ENCODE peak calls at places on chromosomes 7 and 10, in eight cellular contexts. D is LoVo, U is hippocampal formation, X is GM04504, E is anterior cingulate cortex, W is fibroblast of lung, N is HTR-8/SVneo, B is amniotic stem cell. A is an unnamed sample.

GRCh38 chr10:112287844-112288243 is 4.6 kb downstream of the TECTB start:
- DNase-seq in E (no peak), N (no peak), B (no peak), U (no peak), D (no peak), X (no peak), W (no peak), A (no peak)

GRCh38 chr7:157637216-157637954 is 300.6 kb downstream of the DNAJB6 start:
- DNase-seq in N (no peak), D (no peak), U (no peak), E (peak; percentile 24), X (no peak), B (no peak), W (no peak), A (no peak)

GRCh38 chr10:92995509-92995908 is 65.1 kb upstream of the CYP26C1 start:
- DNase-seq in B (no peak), D (no peak), X (no peak), W (no peak), E (no peak), U (no peak), N (no peak), A (no peak)

GRCh38 chr10:70596110-70596798 is 6.3 kb downstream of the PRF1 start:
- DNase-seq in W (no peak), B (no peak), X (no peak), D (no peak), U (no peak), E (peak; percentile 14), N (no peak), A (no peak)

GRCh38 chr7:50869108-50869716 is 86.5 kb upstream of the GRB10 start:
- DNase-seq in N (no peak), E (no peak), B (peak; percentile 43), W (peak; percentile 81), D (peak; percentile 52), U (peak; percentile 54), X (peak; percentile 46), A (no peak)

GRCh38 chr10:132665946-132666732 is 119.8 kb downstream of the NKX6-2 start:
- DNase-seq in D (no peak), E (no peak), U (no peak), X (peak; percentile 82), B (peak; percentile 56), N (peak; percentile 42), W (peak; percentile 77), A (no peak)

GRCh38 chr7:26388256-26388655 is 96.6 kb downstream of the SNX10 start:
- DNase-seq in E (no peak), X (no peak), B (no peak), W (no peak), U (no peak), D (no peak), N (no peak), A (no peak)

GRCh38 chr7:33882040-33882800 is 23.1 kb upstream of the BMPER start:
- DNase-seq in U (no peak), E (no peak), B (no peak), D (no peak), N (no peak), X (no peak), W (peak; percentile 76), A (no peak)

GRCh38 chr10:3774814-3775670 is 10.0 kb downstream of the KLF6 start:
- DNase-seq in U (no peak), X (no peak), D (peak; percentile 57), W (peak; percentile 94), E (no peak), N (no peak), B (peak; percentile 65), A (no peak)

GRCh38 chr10:62911210-62911963 is 95.2 kb upstream of the EGR2 start:
- DNase-seq in E (no peak), X (no peak), D (no peak), U (peak; percentile 30), W (no peak), B (no peak), N (no peak), A (no peak)

GRCh38 chr10:32650246-32650655 is 204.3 kb downstream of the CCDC7 start:
- DNase-seq in D (no peak), E (no peak), U (no peak), B (no peak), X (no peak), N (no peak), W (peak; percentile 2), A (no peak)

GRCh38 chr10:104351067-104351681 is 2.5 kb upstream of the CFAP58 start:
- DNase-seq in X (no peak), B (no peak), U (no peak), D (no peak), N (no peak), E (no peak), W (no peak), A (no peak)

GRCh38 chr7:87156709-87157108 is 4.5 kb downstream of the DMTF1 start:
- DNase-seq in E (no peak), D (no peak), B (no peak), W (peak; percentile 13), N (no peak), X (no peak), U (no peak), A (no peak)

GRCh38 chr7:5659584-5659983 is 121.9 kb downstream of the RNF216 start:
- DNase-seq in X (no peak), E (no peak), B (no peak), N (no peak), D (no peak), U (no peak), W (no peak), A (no peak)

GRCh38 chr7:5363729-5364128 is 59.9 kb downstream of the TNRC18 start:
- DNase-seq in D (no peak), U (no peak), E (no peak), X (no peak), N (no peak), B (no peak), W (no peak), A (no peak)

GRCh38 chr7:28224172-28224571 is 43.6 kb upstream of the JAZF1 start:
- DNase-seq in N (no peak), E (no peak), B (no peak), W (no peak), U (no peak), X (no peak), D (no peak), A (no peak)

GRCh38 chr10:87845624-87846377 is 17.5 kb downstream of the KLLN start:
- DNase-seq in D (peak; percentile 40), N (peak; percentile 46), E (no peak), B (no peak), X (no peak), U (no peak), W (peak; percentile 87), A (no peak)

GRCh38 chr10:22631646-22632278 is 82.6 kb downstream of the PIP4K2A start:
- DNase-seq in E (peak; percentile 17), U (peak; percentile 73), D (no peak), X (no peak), B (no peak), W (no peak), N (no peak), A (no peak)

GRCh38 chr7:157150825-157151412 is 12.2 kb downstream of the UBE3C start:
- DNase-seq in X (peak; percentile 38), E (no peak), W (peak; percentile 43), D (no peak), N (no peak), U (no peak), B (no peak), A (no peak)

GRCh38 chr10:26679588-26679987 is 17.9 kb upstream of the PDSS1 start:
- DNase-seq in X (no peak), E (no peak), B (no peak), W (no peak), D (no peak), U (no peak), N (no peak), A (no peak)

A was measured in NCI-H2107.